ENCODE peak calls at places on chromosomes 12 and 14, in ten cellular contexts. One of them, this sample, is unnamed.

GRCh38 chr14:105485720-105486332 is 860 bp upstream of the CRIP1 start:
- DNase-seq in smooth muscle cell of the brain vasculature: no peak
- DNase-seq in stimulated activated naive CD8-positive, alpha-beta T cell treated with anti-CD3 and anti-CD28 coated beads, Interleukin-15, amount 100 ng/mL, for 72 hours: peak; percentile 60
- DNase-seq in activated gamma-delta T cell: peak; percentile 30
- DNase-seq in lung: no peak
- DNase-seq in activated T-helper 1 cell treated with Interleukin-2 at 50 U/mL for 16 hours: no peak
- DNase-seq in activated T-helper 2 cell treated with anti-CD3 and anti-CD28 coated beads, Interferon-gamma antibody, Interleukin-2, Interleukin-4, amounts not matched to agents 10 μg/mL and 5 μg/mL and 100 μg/mL, durations not matched to agents 14 hours and 24 hours and 36 hours: peak; percentile 46
- DNase-seq in ureter: peak; percentile 58
- DNase-seq in NCI-H2081: no peak
- DNase-seq in stimulated activated CD4-positive, alpha-beta T cell treated with anti-CD3 and anti-CD28 coated beads, Interleukin-15, amount 100 ng/mL, for 1 hour: no peak
- DNase-seq in this sample: no peak

GRCh38 chr14:69928111-69928523 is 48.9 kb downstream of the SMOC1 start:
- DNase-seq in activated T-helper 2 cell treated with anti-CD3 and anti-CD28 coated beads, Interferon-gamma antibody, Interleukin-2, Interleukin-4, amounts not matched to agents 10 μg/mL and 5 μg/mL and 100 μg/mL, durations not matched to agents 14 hours and 24 hours and 36 hours: no peak
- DNase-seq in smooth muscle cell of the brain vasculature: no peak
- DNase-seq in activated gamma-delta T cell: no peak
- DNase-seq in lung: no peak
- DNase-seq in ureter: peak; percentile 54
- DNase-seq in activated T-helper 1 cell treated with Interleukin-2 at 50 U/mL for 16 hours: no peak
- DNase-seq in stimulated activated naive CD8-positive, alpha-beta T cell treated with anti-CD3 and anti-CD28 coated beads, Interleukin-15, amount 100 ng/mL, for 72 hours: no peak
- DNase-seq in stimulated activated CD4-positive, alpha-beta T cell treated with anti-CD3 and anti-CD28 coated beads, Interleukin-15, amount 100 ng/mL, for 1 hour: no peak
- DNase-seq in NCI-H2081: no peak
- DNase-seq in this sample: no peak

GRCh38 chr12:124915249-124916236 is 1.1 kb upstream of the UBC start:
- DNase-seq in ureter: no peak
- DNase-seq in stimulated activated CD4-positive, alpha-beta T cell treated with anti-CD3 and anti-CD28 coated beads, Interleukin-15, amount 100 ng/mL, for 1 hour: no peak
- DNase-seq in stimulated activated naive CD8-positive, alpha-beta T cell treated with anti-CD3 and anti-CD28 coated beads, Interleukin-15, amount 100 ng/mL, for 72 hours: no peak
- DNase-seq in activated gamma-delta T cell: no peak
- DNase-seq in NCI-H2081: no peak
- DNase-seq in activated T-helper 2 cell treated with anti-CD3 and anti-CD28 coated beads, Interferon-gamma antibody, Interleukin-2, Interleukin-4, amounts not matched to agents 10 μg/mL and 5 μg/mL and 100 μg/mL, durations not matched to agents 14 hours and 24 hours and 36 hours: no peak
- DNase-seq in lung: peak; percentile 60
- DNase-seq in smooth muscle cell of the brain vasculature: no peak
- DNase-seq in activated T-helper 1 cell treated with Interleukin-2 at 50 U/mL for 16 hours: no peak
- DNase-seq in this sample: peak; percentile 68

GRCh38 chr12:64744422-64745258 is 14.6 kb downstream of the GNS start:
- DNase-seq in stimulated activated naive CD8-positive, alpha-beta T cell treated with anti-CD3 and anti-CD28 coated beads, Interleukin-15, amount 100 ng/mL, for 72 hours: no peak
- DNase-seq in activated T-helper 1 cell treated with Interleukin-2 at 50 U/mL for 16 hours: no peak
- DNase-seq in smooth muscle cell of the brain vasculature: no peak
- DNase-seq in NCI-H2081: no peak
- DNase-seq in activated gamma-delta T cell: no peak
- DNase-seq in lung: no peak
- DNase-seq in activated T-helper 2 cell treated with anti-CD3 and anti-CD28 coated beads, Interferon-gamma antibody, Interleukin-2, Interleukin-4, amounts not matched to agents 10 μg/mL and 5 μg/mL and 100 μg/mL, durations not matched to agents 14 hours and 24 hours and 36 hours: no peak
- DNase-seq in stimulated activated CD4-positive, alpha-beta T cell treated with anti-CD3 and anti-CD28 coated beads, Interleukin-15, amount 100 ng/mL, for 1 hour: no peak
- DNase-seq in ureter: no peak
- DNase-seq in this sample: no peak

GRCh38 chr12:59928416-59928815 is 332.6 kb downstream of the SLC16A7 start:
- DNase-seq in smooth muscle cell of the brain vasculature: no peak
- DNase-seq in ureter: no peak
- DNase-seq in activated T-helper 2 cell treated with anti-CD3 and anti-CD28 coated beads, Interferon-gamma antibody, Interleukin-2, Interleukin-4, amounts not matched to agents 10 μg/mL and 5 μg/mL and 100 μg/mL, durations not matched to agents 14 hours and 24 hours and 36 hours: no peak
- DNase-seq in lung: no peak
- DNase-seq in NCI-H2081: no peak
- DNase-seq in stimulated activated naive CD8-positive, alpha-beta T cell treated with anti-CD3 and anti-CD28 coated beads, Interleukin-15, amount 100 ng/mL, for 72 hours: no peak
- DNase-seq in activated gamma-delta T cell: no peak
- DNase-seq in stimulated activated CD4-positive, alpha-beta T cell treated with anti-CD3 and anti-CD28 coated beads, Interleukin-15, amount 100 ng/mL, for 1 hour: no peak
- DNase-seq in activated T-helper 1 cell treated with Interleukin-2 at 50 U/mL for 16 hours: no peak
- DNase-seq in this sample: peak; percentile 68

GRCh38 chr12:67388331-67389163 is 119.4 kb downstream of the CAND1 start:
- DNase-seq in activated T-helper 2 cell treated with anti-CD3 and anti-CD28 coated beads, Interferon-gamma antibody, Interleukin-2, Interleukin-4, amounts not matched to agents 10 μg/mL and 5 μg/mL and 100 μg/mL, durations not matched to agents 14 hours and 24 hours and 36 hours: no peak
- DNase-seq in activated gamma-delta T cell: no peak
- DNase-seq in smooth muscle cell of the brain vasculature: no peak
- DNase-seq in lung: no peak
- DNase-seq in stimulated activated naive CD8-positive, alpha-beta T cell treated with anti-CD3 and anti-CD28 coated beads, Interleukin-15, amount 100 ng/mL, for 72 hours: no peak
- DNase-seq in NCI-H2081: no peak
- DNase-seq in stimulated activated CD4-positive, alpha-beta T cell treated with anti-CD3 and anti-CD28 coated beads, Interleukin-15, amount 100 ng/mL, for 1 hour: no peak
- DNase-seq in ureter: no peak
- DNase-seq in activated T-helper 1 cell treated with Interleukin-2 at 50 U/mL for 16 hours: no peak
- DNase-seq in this sample: no peak

GRCh38 chr12:22018860-22019259 is 27.2 kb upstream of the CMAS start:
- DNase-seq in activated gamma-delta T cell: no peak
- DNase-seq in ureter: no peak
- DNase-seq in activated T-helper 1 cell treated with Interleukin-2 at 50 U/mL for 16 hours: no peak
- DNase-seq in smooth muscle cell of the brain vasculature: no peak
- DNase-seq in stimulated activated CD4-positive, alpha-beta T cell treated with anti-CD3 and anti-CD28 coated beads, Interleukin-15, amount 100 ng/mL, for 1 hour: no peak
- DNase-seq in lung: no peak
- DNase-seq in stimulated activated naive CD8-positive, alpha-beta T cell treated with anti-CD3 and anti-CD28 coated beads, Interleukin-15, amount 100 ng/mL, for 72 hours: no peak
- DNase-seq in NCI-H2081: no peak
- DNase-seq in activated T-helper 2 cell treated with anti-CD3 and anti-CD28 coated beads, Interferon-gamma antibody, Interleukin-2, Interleukin-4, amounts not matched to agents 10 μg/mL and 5 μg/mL and 100 μg/mL, durations not matched to agents 14 hours and 24 hours and 36 hours: no peak
- DNase-seq in this sample: no peak

GRCh38 chr14:31194095-31194494 is 13.5 kb downstream of the HECTD1 start:
- DNase-seq in lung: no peak
- DNase-seq in NCI-H2081: no peak
- DNase-seq in activated T-helper 2 cell treated with anti-CD3 and anti-CD28 coated beads, Interferon-gamma antibody, Interleukin-2, Interleukin-4, amounts not matched to agents 10 μg/mL and 5 μg/mL and 100 μg/mL, durations not matched to agents 14 hours and 24 hours and 36 hours: no peak
- DNase-seq in smooth muscle cell of the brain vasculature: no peak
- DNase-seq in stimulated activated CD4-positive, alpha-beta T cell treated with anti-CD3 and anti-CD28 coated beads, Interleukin-15, amount 100 ng/mL, for 1 hour: no peak
- DNase-seq in activated gamma-delta T cell: no peak
- DNase-seq in ureter: no peak
- DNase-seq in stimulated activated naive CD8-positive, alpha-beta T cell treated with anti-CD3 and anti-CD28 coated beads, Interleukin-15, amount 100 ng/mL, for 72 hours: no peak
- DNase-seq in activated T-helper 1 cell treated with Interleukin-2 at 50 U/mL for 16 hours: no peak
- DNase-seq in this sample: no peak

GRCh38 chr12:53750812-53751335 is 905 bp downstream of the CISTR start:
- DNase-seq in activated T-helper 1 cell treated with Interleukin-2 at 50 U/mL for 16 hours: no peak
- DNase-seq in ureter: no peak
- DNase-seq in activated gamma-delta T cell: no peak
- DNase-seq in stimulated activated CD4-positive, alpha-beta T cell treated with anti-CD3 and anti-CD28 coated beads, Interleukin-15, amount 100 ng/mL, for 1 hour: no peak
- DNase-seq in stimulated activated naive CD8-positive, alpha-beta T cell treated with anti-CD3 and anti-CD28 coated beads, Interleukin-15, amount 100 ng/mL, for 72 hours: no peak
- DNase-seq in activated T-helper 2 cell treated with anti-CD3 and anti-CD28 coated beads, Interferon-gamma antibody, Interleukin-2, Interleukin-4, amounts not matched to agents 10 μg/mL and 5 μg/mL and 100 μg/mL, durations not matched to agents 14 hours and 24 hours and 36 hours: no peak
- DNase-seq in lung: no peak
- DNase-seq in smooth muscle cell of the brain vasculature: no peak
- DNase-seq in NCI-H2081: peak; percentile 40
- DNase-seq in this sample: no peak

This sample was measured in mammary epithelial cell.